ENCODE peak calls at places on chromosomes 11 and 22, in five cellular contexts. T is stromal cell of bone marrow; J is activated naive CD8-positive, alpha-beta T cell treated with anti-CD3 and anti-CD28 coated beads, Interleukin-2, amount 50 U/mL, for 24 hours; X is A549; H is choroid plexus epithelial cell. S is an unnamed sample.

GRCh38 chr11:134065381-134065780 is 3.5 kb upstream of the JAM3 start:
- DNase-seq in T (no peak), J (no peak), X (no peak), H (no peak), S (no peak)

GRCh38 chr11:119615003-119615878 is 113.8 kb downstream of the NECTIN1 start:
- DNase-seq in T (peak), J (no peak), X (peak), H (peak), S (no peak)

GRCh38 chr22:22944268-22944985 is 56.8 kb downstream of the IGLL5 start:
- DNase-seq in T (no peak), J (no peak), X (no peak), H (no peak), S (no peak)

GRCh38 chr22:32836286-32836859 is 34.9 kb downstream of the TIMP3 start:
- DNase-seq in T (no peak), J (no peak), X (peak), H (peak), S (peak)

GRCh38 chr11:1412377-1413095 is 22.8 kb downstream of the BRSK2 start:
- DNase-seq in T (no peak), J (no peak), X (no peak), H (no peak), S (no peak)

GRCh38 chr11:82722236-82722635 is 11.4 kb downstream of the FAM181B start:
- DNase-seq in T (no peak), J (no peak), X (no peak), H (no peak), S (no peak)

GRCh38 chr11:67542971-67543370 is 19.7 kb upstream of the CABP2 start:
- DNase-seq in T (no peak), J (no peak), X (no peak), H (no peak), S (no peak)

GRCh38 chr11:2092956-2093412 is 46.2 kb downstream of the IGF2 start:
- DNase-seq in T (peak), J (peak), X (no peak), H (peak), S (no peak)

GRCh38 chr11:81804858-81805257 is 928.8 kb downstream of the FAM181B start:
- DNase-seq in T (no peak), J (no peak), X (no peak), H (no peak), S (no peak)

GRCh38 chr11:114353448-114353847 is 46.9 kb downstream of the C11orf71 start:
- DNase-seq in T (no peak), J (no peak), X (no peak), H (peak), S (no peak)

GRCh38 chr11:45930031-45930794 is 7.8 kb downstream of the LARGE2 start:
- DNase-seq in T (no peak), J (peak), X (no peak), H (no peak), S (no peak)

GRCh38 chr11:116536416-116536815 is 236.4 kb downstream of the BUD13 start:
- DNase-seq in T (no peak), J (no peak), X (no peak), H (no peak), S (no peak)

GRCh38 chr11:125224391-125225015 is 60.0 kb downstream of the PKNOX2 start:
- DNase-seq in T (peak), J (peak), X (no peak), H (peak), S (peak)

GRCh38 chr22:41050873-41051272 is 41.5 kb upstream of the EP300 start:
- DNase-seq in T (no peak), J (no peak), X (no peak), H (peak), S (no peak)

GRCh38 chr11:11691296-11692141 is 69.7 kb upstream of the GALNT18 start:
- DNase-seq in T (no peak), J (no peak), X (no peak), H (no peak), S (no peak)

GRCh38 chr11:66067640-66068039 is 2.4 kb upstream of the PACS1 start:
- DNase-seq in T (no peak), J (no peak), X (no peak), H (no peak), S (no peak)

GRCh38 chr11:88683024-88683423 is 345.5 kb upstream of the CTSC start:
- DNase-seq in T (no peak), J (no peak), X (no peak), H (no peak), S (no peak)